ENCODE peak calls at places on chromosomes 1 and 21, in ten cellular contexts. P is fibroblast of the aortic adventitia, W is stomach, O is transverse colon, V is epithelial cell of esophagus, Y is astrocyte of the spinal cord, Z is Panc1, S is activated B cell treated with CpG ODN at 0.5 μM for 24 hours, G is coronary artery, Q is AG09319. H is an unnamed sample.

GRCh38 chr1:152386940-152387339 is 27.1 kb downstream of the CRNN start:
- DNase-seq in P (peak; percentile 11), W (no peak), O (no peak), V (peak; percentile 72), Y (no peak), Z (no peak), S (no peak), G (no peak), Q (no peak), H (no peak)

GRCh38 chr1:89762801-89763648 is 57.8 kb upstream of the LRRC8D start:
- DNase-seq in P (peak; percentile 84), W (peak; percentile 84), O (peak; percentile 87), V (peak; percentile 80), Y (peak; percentile 85), Z (peak; percentile 48), S (peak; percentile 79), G (peak; percentile 84), Q (peak; percentile 66), H (peak; percentile 89)

GRCh38 chr1:21280011-21280471 is 10.2 kb downstream of the ECE1 start:
- DNase-seq in P (peak; percentile 60), W (no peak), O (peak; percentile 52), V (no peak), Y (no peak), Z (no peak), S (no peak), G (peak; percentile 76), Q (no peak), H (no peak)

GRCh38 chr1:64623750-64624445 is 121.0 kb upstream of the RAVER2 start:
- DNase-seq in P (peak; percentile 36), W (no peak), O (no peak), V (peak; percentile 93), Y (peak; percentile 83), Z (no peak), S (no peak), G (no peak), Q (no peak), H (no peak)

GRCh38 chr1:224785622-224786021 is 143.9 kb upstream of the DNAH14 start:
- DNase-seq in P (no peak), W (no peak), O (peak; percentile 12), V (no peak), Y (no peak), Z (no peak), S (no peak), G (no peak), Q (no peak), H (no peak)

GRCh38 chr1:38204698-38205097 is 158.1 kb upstream of the POU3F1 start:
- DNase-seq in P (no peak), W (no peak), O (no peak), V (no peak), Y (no peak), Z (no peak), S (no peak), G (no peak), Q (no peak), H (no peak)

GRCh38 chr1:167424038-167424619 is 94.2 kb downstream of the CD247 start:
- DNase-seq in P (no peak), W (no peak), O (no peak), V (peak; percentile 66), Y (no peak), Z (no peak), S (no peak), G (no peak), Q (no peak), H (no peak)

GRCh38 chr1:55233149-55233777 is 18.1 kb upstream of the USP24 start:
- DNase-seq in P (no peak), W (no peak), O (no peak), V (peak; percentile 11), Y (no peak), Z (no peak), S (no peak), G (no peak), Q (no peak), H (no peak)

GRCh38 chr21:45131537-45131999 is 57.2 kb downstream of the ADARB1 start:
- DNase-seq in P (no peak), W (no peak), O (no peak), V (no peak), Y (no peak), Z (no peak), S (no peak), G (no peak), Q (no peak), H (no peak)

GRCh38 chr1:1086911-1087341 is 12.8 kb upstream of the RNF223 start:
- DNase-seq in P (no peak), W (no peak), O (peak; percentile 5), V (no peak), Y (no peak), Z (no peak), S (no peak), G (peak; percentile 62), Q (no peak), H (no peak)

DNA sequence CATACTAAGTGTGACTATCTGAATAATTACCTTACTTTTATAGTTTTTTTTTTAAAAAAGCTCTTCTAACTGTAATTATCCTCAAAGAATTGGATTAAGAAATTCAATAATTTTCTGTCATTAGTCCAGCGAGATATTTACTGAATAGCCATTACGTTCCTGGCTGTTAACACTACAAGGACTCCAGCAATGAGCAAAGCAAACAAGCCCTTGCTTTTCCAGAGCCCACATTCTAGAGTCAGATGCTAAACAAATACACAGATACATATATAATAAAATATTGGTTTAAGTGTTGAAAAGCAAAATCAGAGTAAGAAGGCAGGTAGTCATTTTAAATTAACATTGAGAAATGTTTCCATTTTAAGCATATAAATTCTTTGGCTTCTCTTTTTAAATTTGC is 118.4 kb downstream of the ATF6 start:
- DNase-seq in P (peak; percentile 13), W (no peak), O (no peak), V (no peak), Y (no peak), Z (no peak), S (no peak), G (no peak), Q (no peak), H (no peak)
- TF ChIP-seq CTCF in P (no peak), W (no peak), O (no peak), V (no peak), Y (no peak), Z (no peak), S (no peak), G (no peak), Q (no peak), H (no peak)

DNA sequence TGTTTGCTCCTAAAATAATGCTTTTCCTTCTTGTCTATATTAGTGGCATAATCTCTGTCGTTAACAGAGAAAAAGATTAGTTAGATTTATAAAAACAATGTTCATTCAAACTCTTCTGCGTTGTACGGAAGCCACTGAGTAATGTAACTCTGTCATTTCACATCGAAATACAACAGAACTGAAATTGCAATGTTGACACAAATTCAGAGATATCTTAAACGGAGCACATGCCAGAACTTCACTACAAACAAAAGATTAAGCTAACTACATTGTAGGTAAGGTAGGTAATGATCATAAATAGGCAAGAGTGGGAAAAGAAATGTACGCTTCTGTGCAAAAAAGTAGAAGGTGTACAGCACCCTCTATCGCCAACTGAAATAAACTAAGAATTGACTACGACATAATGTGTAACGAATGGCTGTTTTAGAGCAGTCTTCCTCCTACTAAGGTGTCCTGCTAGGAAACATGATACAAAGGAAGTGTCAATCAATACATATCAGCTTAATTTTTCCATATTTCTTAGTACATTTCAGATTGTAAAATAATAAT is 56.6 kb downstream of the PCNX2 start:
- DNase-seq in P (peak; percentile 37), W (no peak), O (no peak), V (no peak), Y (no peak), Z (peak; percentile 5), S (no peak), G (no peak), Q (no peak), H (no peak)
- TF ChIP-seq CTCF in P (peak; percentile 14), W (no peak), O (no peak), V (peak; percentile 9), Y (no peak), Z (peak; percentile 43), S (no peak), G (no peak), Q (no peak), H (no peak)

DNA sequence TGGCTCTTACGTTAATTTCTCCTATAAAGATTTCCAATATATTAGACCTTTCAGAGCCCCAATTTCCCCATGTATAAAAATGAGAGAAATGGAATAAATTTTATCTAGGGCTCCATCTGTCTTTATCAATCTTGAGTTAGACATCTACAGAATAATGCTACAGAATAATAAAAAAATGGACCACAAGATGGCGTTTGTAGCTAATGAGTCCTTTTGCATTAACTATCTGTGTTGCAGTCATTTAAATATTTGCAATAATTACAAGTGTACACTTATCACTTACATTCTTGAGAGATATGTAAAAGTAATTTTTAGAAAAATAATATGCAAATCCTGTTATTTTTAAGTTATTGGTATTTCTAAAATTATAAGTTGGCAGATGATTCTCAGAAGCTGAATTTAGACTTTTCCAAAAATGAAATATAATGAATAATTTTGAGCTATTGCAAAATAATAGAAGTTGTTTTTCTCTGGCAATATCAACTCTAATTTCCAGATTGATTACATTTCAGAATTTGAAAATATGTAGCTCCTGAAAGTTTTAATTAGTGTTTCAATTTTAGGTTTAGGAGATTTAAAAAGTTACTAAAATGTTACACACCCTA is 87.7 kb downstream of the SNX7 start:
- DNase-seq in P (peak; percentile 17), W (no peak), O (no peak), V (peak; percentile 32), Y (peak; percentile 13), Z (no peak), S (no peak), G (no peak), Q (no peak), H (no peak)
- TF ChIP-seq CTCF in P (peak; percentile 45), W (no peak), O (peak; percentile 31), V (peak; percentile 37), Y (peak; percentile 38), Z (peak; percentile 39), S (no peak), G (no peak), Q (peak; percentile 28), H (peak; percentile 26)

GRCh38 chr1:207404849-207405525 is 49.1 kb upstream of the CR2 start:
- DNase-seq in P (peak; percentile 85), W (no peak), O (no peak), V (peak; percentile 78), Y (peak; percentile 76), Z (peak; percentile 42), S (no peak), G (no peak), Q (peak; percentile 35), H (peak; percentile 62)

GRCh38 chr1:207398986-207399385 is 55.1 kb upstream of the CR2 start:
- DNase-seq in P (no peak), W (no peak), O (no peak), V (no peak), Y (no peak), Z (no peak), S (no peak), G (no peak), Q (no peak), H (no peak)

GRCh38 chr1:207402744-207403143 is 51.4 kb upstream of the CR2 start:
- DNase-seq in P (no peak), W (no peak), O (no peak), V (no peak), Y (no peak), Z (no peak), S (no peak), G (no peak), Q (no peak), H (no peak)

GRCh38 chr1:207397525-207397926 is 56.6 kb upstream of the CR2 start:
- DNase-seq in P (peak; percentile 12), W (no peak), O (no peak), V (no peak), Y (no peak), Z (no peak), S (no peak), G (no peak), Q (no peak), H (no peak)

DNA sequence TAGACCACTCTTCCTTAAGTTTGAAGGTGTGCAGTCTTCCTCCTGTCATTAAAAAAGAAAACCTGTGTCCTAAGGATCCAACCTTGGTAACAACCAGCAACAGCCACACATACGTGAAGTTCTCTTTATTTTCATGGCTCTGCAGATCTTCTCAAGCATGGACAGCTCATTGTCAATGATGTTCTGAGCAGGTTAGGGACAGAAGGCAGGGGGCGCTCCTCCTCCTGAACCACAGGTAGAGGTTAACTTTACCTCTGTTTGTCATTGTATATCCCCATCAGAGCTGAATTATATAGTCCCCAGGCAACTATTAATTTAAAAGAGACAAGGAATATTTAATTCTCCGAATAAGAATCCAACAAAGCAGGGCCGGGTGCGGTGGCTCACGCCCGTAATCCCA is 52.5 kb upstream of the CR2 start:
- DNase-seq in P (no peak), W (no peak), O (no peak), V (no peak), Y (no peak), Z (no peak), S (no peak), G (no peak), Q (no peak), H (no peak)
- TF ChIP-seq CTCF in P (no peak), W (no peak), O (no peak), V (no peak), Y (no peak), Z (no peak), S (no peak), G (no peak), Q (no peak), H (no peak)